ENCODE peak calls at places on chromosome 2, in four cellular contexts. One of them, this sample, is unnamed.

GRCh38 chr2:202609381-202610145 is 25.2 kb upstream of the FAM117B start:
- DNase-seq in fibroblast of lung: no peak
- DNase-seq in dorsolateral prefrontal cortex: no peak
- DNase-seq in AG09309: no peak
- DNase-seq in this sample: no peak

GRCh38 chr2:50596521-50596920 is 435.4 kb downstream of the NRXN1 start:
- DNase-seq in dorsolateral prefrontal cortex: no peak
- DNase-seq in AG09309: no peak
- DNase-seq in fibroblast of lung: peak; percentile 30
- DNase-seq in this sample: no peak

GRCh38 chr2:128628206-128628605 is 309.5 kb upstream of the HS6ST1 start:
- DNase-seq in AG09309: no peak
- DNase-seq in fibroblast of lung: no peak
- DNase-seq in dorsolateral prefrontal cortex: peak; percentile 27
- DNase-seq in this sample: no peak

GRCh38 chr2:236176417-236176816 is 8.2 kb upstream of the GBX2 start:
- DNase-seq in dorsolateral prefrontal cortex: no peak
- DNase-seq in fibroblast of lung: no peak
- DNase-seq in AG09309: no peak
- DNase-seq in this sample: no peak

GRCh38 chr2:159046966-159047365 is 78.5 kb downstream of the TANC1 start:
- DNase-seq in AG09309: peak; percentile 25
- DNase-seq in dorsolateral prefrontal cortex: no peak
- DNase-seq in fibroblast of lung: peak; percentile 94
- DNase-seq in this sample: no peak

GRCh38 chr2:70132244-70133126 is 45.2 kb downstream of the PCBP1 start:
- DNase-seq in AG09309: no peak
- DNase-seq in fibroblast of lung: peak; percentile 54
- DNase-seq in dorsolateral prefrontal cortex: peak; percentile 58
- DNase-seq in this sample: no peak

GRCh38 chr2:230932556-230933511 is 7.8 kb upstream of the GPR55 start:
- DNase-seq in fibroblast of lung: no peak
- DNase-seq in AG09309: no peak
- DNase-seq in dorsolateral prefrontal cortex: peak; percentile 64
- DNase-seq in this sample: no peak

GRCh38 chr2:23221236-23221635 is 163.7 kb upstream of the KLHL29 start:
- DNase-seq in fibroblast of lung: no peak
- DNase-seq in dorsolateral prefrontal cortex: no peak
- DNase-seq in AG09309: no peak
- DNase-seq in this sample: no peak

GRCh38 chr2:203261326-203262159 is 22.7 kb downstream of the CYP20A1 start:
- DNase-seq in AG09309: no peak
- DNase-seq in dorsolateral prefrontal cortex: no peak
- DNase-seq in fibroblast of lung: no peak
- DNase-seq in this sample: no peak

GRCh38 chr2:232898592-232899541 is 28.8 kb downstream of the SNORC start:
- DNase-seq in dorsolateral prefrontal cortex: no peak
- DNase-seq in fibroblast of lung: peak; percentile 57
- DNase-seq in AG09309: no peak
- DNase-seq in this sample: no peak

GRCh38 chr2:138432971-138433370 is 68.6 kb upstream of the SPOPL start:
- DNase-seq in AG09309: no peak
- DNase-seq in fibroblast of lung: peak; percentile 51
- DNase-seq in dorsolateral prefrontal cortex: no peak
- DNase-seq in this sample: no peak

GRCh38 chr2:182144039-182144779 is 158.6 kb downstream of the PPP1R1C start:
- DNase-seq in fibroblast of lung: peak; percentile 40
- DNase-seq in AG09309: no peak
- DNase-seq in dorsolateral prefrontal cortex: no peak
- DNase-seq in this sample: no peak

GRCh38 chr2:9110893-9111569 is 95.6 kb upstream of the ASAP2 start:
- DNase-seq in AG09309: no peak
- DNase-seq in dorsolateral prefrontal cortex: no peak
- DNase-seq in fibroblast of lung: peak; percentile 43
- DNase-seq in this sample: no peak

GRCh38 chr2:108215794-108216211 is 24.0 kb upstream of the SULT1C3 start:
- DNase-seq in dorsolateral prefrontal cortex: no peak
- DNase-seq in AG09309: peak; percentile 29
- DNase-seq in fibroblast of lung: peak; percentile 33
- DNase-seq in this sample: no peak

GRCh38 chr2:237735762-237736161 is 62.8 kb upstream of the RBM44 start:
- DNase-seq in AG09309: no peak
- DNase-seq in fibroblast of lung: no peak
- DNase-seq in dorsolateral prefrontal cortex: no peak
- DNase-seq in this sample: no peak

GRCh38 chr2:105410554-105410953 is 11.7 kb upstream of the FHL2 start:
- DNase-seq in dorsolateral prefrontal cortex: no peak
- DNase-seq in fibroblast of lung: peak; percentile 98
- DNase-seq in AG09309: no peak
- DNase-seq in this sample: no peak

GRCh38 chr2:239984431-239985194 is 40.5 kb downstream of the NDUFA10 start:
- DNase-seq in dorsolateral prefrontal cortex: no peak
- DNase-seq in AG09309: no peak
- DNase-seq in fibroblast of lung: no peak
- DNase-seq in this sample: no peak

GRCh38 chr2:150450765-150451164 is 36.7 kb downstream of the RND3 start:
- DNase-seq in fibroblast of lung: no peak
- DNase-seq in dorsolateral prefrontal cortex: no peak
- DNase-seq in AG09309: no peak
- DNase-seq in this sample: no peak

GRCh38 chr2:196601430-196602306 is 37.8 kb upstream of the CCDC150 start:
- DNase-seq in dorsolateral prefrontal cortex: no peak
- DNase-seq in AG09309: peak; percentile 92
- DNase-seq in fibroblast of lung: peak; percentile 96
- DNase-seq in this sample: peak; percentile 81

GRCh38 chr2:207224391-207224790 is 58.6 kb upstream of the KLF7 start:
- DNase-seq in AG09309: no peak
- DNase-seq in dorsolateral prefrontal cortex: no peak
- DNase-seq in fibroblast of lung: no peak
- DNase-seq in this sample: no peak

GRCh38 chr2:38105911-38106310 is 30.0 kb upstream of the CYP1B1 start:
- DNase-seq in fibroblast of lung: no peak
- DNase-seq in dorsolateral prefrontal cortex: no peak
- DNase-seq in AG09309: no peak
- DNase-seq in this sample: no peak

GRCh38 chr2:174266288-174266687 is 18.0 kb upstream of the OLA1 start:
- DNase-seq in fibroblast of lung: no peak
- DNase-seq in AG09309: no peak
- DNase-seq in dorsolateral prefrontal cortex: no peak
- DNase-seq in this sample: no peak

GRCh38 chr2:236343400-236344161 is 79.4 kb upstream of the ASB18 start:
- DNase-seq in dorsolateral prefrontal cortex: no peak
- DNase-seq in AG09309: peak; percentile 46
- DNase-seq in fibroblast of lung: peak; percentile 69
- DNase-seq in this sample: peak; percentile 38

GRCh38 chr2:85132392-85132791 is 800 bp upstream of the TCF7L1 start:
- DNase-seq in fibroblast of lung: peak; percentile 58
- DNase-seq in dorsolateral prefrontal cortex: no peak
- DNase-seq in AG09309: no peak
- DNase-seq in this sample: no peak

GRCh38 chr2:60565472-60565871 is 12.0 kb upstream of the BCL11A start:
- DNase-seq in fibroblast of lung: peak; percentile 30
- DNase-seq in dorsolateral prefrontal cortex: no peak
- DNase-seq in AG09309: no peak
- DNase-seq in this sample: no peak

DNA sequence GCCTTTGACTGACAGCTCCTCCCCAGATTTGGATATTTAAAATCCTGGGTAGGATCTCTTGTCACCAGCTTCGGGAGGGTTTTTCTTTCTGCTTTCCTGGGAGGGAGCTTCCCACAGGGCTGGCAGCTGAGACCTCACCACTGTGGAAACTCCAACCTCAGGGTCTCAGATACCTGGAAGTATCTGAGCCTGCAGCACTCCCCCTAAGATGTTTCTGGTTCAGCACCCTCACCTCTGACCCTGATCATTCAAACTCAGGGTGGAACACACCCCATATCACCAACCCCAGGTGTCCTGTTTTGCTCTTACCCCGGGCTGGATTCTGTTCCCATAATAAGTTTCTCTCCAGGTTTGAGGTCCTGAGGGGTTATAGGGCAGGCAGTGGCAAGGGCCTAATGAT is 1.9 kb downstream of the SIX2 start:
- DNase-seq in fibroblast of lung: no peak
- DNase-seq in dorsolateral prefrontal cortex: no peak
- DNase-seq in AG09309: no peak
- DNase-seq in this sample: no peak
- H3K4me3 ChIP-seq in fibroblast of lung: no peak overlapping the region
- H3K4me3 ChIP-seq in dorsolateral prefrontal cortex: no peak overlapping the region
- H3K4me3 ChIP-seq in AG09309: no peak overlapping the region
- H3K4me3 ChIP-seq in this sample: no peak overlapping the region

GRCh38 chr2:120669121-120669952 is 66.3 kb upstream of the GLI2 start:
- DNase-seq in dorsolateral prefrontal cortex: no peak
- DNase-seq in AG09309: no peak
- DNase-seq in fibroblast of lung: peak; percentile 71
- DNase-seq in this sample: no peak
- TF ChIP-seq CTCF in dorsolateral prefrontal cortex: no peak
- TF ChIP-seq CTCF in AG09309: peak; percentile 33
- TF ChIP-seq CTCF in fibroblast of lung: peak; percentile 15
- TF ChIP-seq CTCF in this sample: peak; percentile 60

GRCh38 chr2:134718956-134719814 is at the start of gene TMEM163:
- DNase-seq in AG09309: no peak
- DNase-seq in dorsolateral prefrontal cortex: peak; percentile 48
- DNase-seq in fibroblast of lung: no peak
- DNase-seq in this sample: no peak

GRCh38 chr2:134716716-134717585 is 1.8 kb downstream of the TMEM163 start:
- DNase-seq in fibroblast of lung: no peak
- DNase-seq in dorsolateral prefrontal cortex: no peak
- DNase-seq in AG09309: no peak
- DNase-seq in this sample: no peak

GRCh38 chr2:134715932-134716643 is 2.7 kb downstream of the TMEM163 start:
- DNase-seq in fibroblast of lung: no peak
- DNase-seq in AG09309: no peak
- DNase-seq in dorsolateral prefrontal cortex: no peak
- DNase-seq in this sample: no peak

GRCh38 chr2:134717706-134718094 is 1.1 kb downstream of the TMEM163 start:
- DNase-seq in AG09309: no peak
- DNase-seq in dorsolateral prefrontal cortex: no peak
- DNase-seq in fibroblast of lung: no peak
- DNase-seq in this sample: no peak

DNA sequence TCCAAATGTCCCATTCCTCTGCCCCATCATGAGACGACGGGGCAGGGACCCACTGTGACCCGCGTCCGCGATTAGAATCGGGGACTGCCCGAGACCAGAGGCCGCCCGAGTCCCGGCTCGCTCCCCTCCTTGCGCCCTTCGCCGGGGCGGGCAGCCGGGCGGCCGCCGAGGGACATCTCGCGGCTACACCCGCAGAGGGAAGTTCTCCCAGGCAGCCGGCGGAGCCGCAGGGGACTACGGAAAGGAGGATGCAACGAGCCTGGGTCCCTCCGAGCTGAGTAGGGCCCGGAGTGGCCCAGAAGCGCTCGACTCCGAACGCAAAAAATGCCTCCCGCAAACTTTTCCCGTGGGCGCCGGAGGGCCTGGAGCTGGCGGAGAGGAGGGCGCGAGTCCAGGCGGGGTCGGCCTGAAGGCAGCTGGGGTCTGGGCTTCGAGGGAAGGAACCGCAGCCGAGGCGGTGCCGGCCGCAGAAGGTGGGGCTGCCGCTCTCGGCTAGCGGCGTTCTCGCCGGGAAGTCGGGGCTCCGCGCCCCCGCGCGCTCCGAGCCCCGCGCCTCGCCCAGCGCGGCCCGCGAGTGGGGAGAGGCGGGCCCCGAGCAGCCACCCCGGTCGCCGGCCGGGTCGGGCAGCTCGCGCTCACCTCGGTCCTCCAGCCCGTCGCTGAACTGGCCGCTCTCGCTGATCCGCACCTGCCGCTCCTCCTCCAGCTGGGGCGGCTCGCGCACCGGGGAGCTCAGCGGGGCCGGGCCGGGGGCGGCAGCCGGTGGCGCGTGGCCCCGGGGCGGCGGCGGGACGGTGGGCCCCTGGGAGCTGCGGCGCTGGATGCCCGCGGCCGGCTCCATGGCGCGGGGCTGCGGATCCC is 475 bp downstream of the TMEM163 start:
- DNase-seq in dorsolateral prefrontal cortex: peak; percentile 48
- DNase-seq in fibroblast of lung: peak; percentile 13
- DNase-seq in AG09309: no peak
- DNase-seq in this sample: no peak
- H3K4me3 ChIP-seq in dorsolateral prefrontal cortex: peak overlapping the region; percentile 58
- H3K4me3 ChIP-seq in fibroblast of lung: no peak overlapping the region
- H3K4me3 ChIP-seq in AG09309: no peak overlapping the region
- H3K4me3 ChIP-seq in this sample: peak overlapping the region; percentile 30

GRCh38 chr2:19750136-19750535 is 151.6 kb downstream of the TTC32 start:
- DNase-seq in fibroblast of lung: no peak
- DNase-seq in dorsolateral prefrontal cortex: no peak
- DNase-seq in AG09309: no peak
- DNase-seq in this sample: no peak
- TF ChIP-seq CTCF in fibroblast of lung: no peak
- TF ChIP-seq CTCF in dorsolateral prefrontal cortex: no peak
- TF ChIP-seq CTCF in AG09309: no peak
- TF ChIP-seq CTCF in this sample: no peak

GRCh38 chr2:197786010-197786877 is 1.1 kb upstream of the BOLL start:
- DNase-seq in AG09309: no peak
- DNase-seq in dorsolateral prefrontal cortex: no peak
- DNase-seq in fibroblast of lung: no peak
- DNase-seq in this sample: no peak
- H3K4me3 ChIP-seq in AG09309: no peak overlapping the region
- H3K4me3 ChIP-seq in dorsolateral prefrontal cortex: peak overlapping the region; percentile 54
- H3K4me3 ChIP-seq in fibroblast of lung: peak overlapping the region; percentile 11
- H3K4me3 ChIP-seq in this sample: peak overlapping the region; percentile 46

GRCh38 chr2:17573085-17573805 is 32.7 kb downstream of the VSNL1 start:
- DNase-seq in AG09309: no peak
- DNase-seq in dorsolateral prefrontal cortex: no peak
- DNase-seq in fibroblast of lung: peak; percentile 85
- DNase-seq in this sample: no peak
- TF ChIP-seq CTCF in AG09309: peak; percentile 27
- TF ChIP-seq CTCF in dorsolateral prefrontal cortex: no peak
- TF ChIP-seq CTCF in fibroblast of lung: no peak
- TF ChIP-seq CTCF in this sample: peak; percentile 51

GRCh38 chr2:31239842-31240198 is 5.9 kb downstream of the EHD3 start:
- DNase-seq in fibroblast of lung: peak; percentile 81
- DNase-seq in AG09309: no peak
- DNase-seq in dorsolateral prefrontal cortex: peak; percentile 67
- DNase-seq in this sample: peak; percentile 76
- H3K4me3 ChIP-seq in fibroblast of lung: no peak overlapping the region
- H3K4me3 ChIP-seq in AG09309: no peak overlapping the region
- H3K4me3 ChIP-seq in dorsolateral prefrontal cortex: peak overlapping the region; percentile 42
- H3K4me3 ChIP-seq in this sample: no peak overlapping the region